ENCODE peak calls at places on chromosome 21, in five cellular contexts. K is left ventricle myocardium inferior, B is Caco-2, V is brain microvascular endothelial cell, X is transverse colon. F is an unnamed sample.

GRCh38 chr21:33403786-33404571 is 766 bp downstream of the IFNGR2 start:
- DNase-seq in B (peak), X (peak), V (peak), K (peak), F (peak)

GRCh38 chr21:44773291-44773932 is 28.2 kb downstream of the UBE2G2 start:
- DNase-seq in K (no peak), X (no peak), V (no peak), B (peak), F (peak)

GRCh38 chr21:32389337-32390015 is 3.3 kb downstream of the URB1 start:
- DNase-seq in B (no peak), V (peak), K (no peak), X (no peak), F (no peak)

GRCh38 chr21:30216041-30216723 is at the start of gene CLDN8:
- DNase-seq in V (no peak), B (peak), K (no peak), X (peak), F (peak)

GRCh38 chr21:37005548-37006242 is 807 bp upstream of the RIPPLY3 start:
- DNase-seq in K (no peak), X (no peak), V (no peak), B (no peak), F (no peak)

GRCh38 chr21:26806734-26807372 is 38.4 kb downstream of the ADAMTS1 start:
- DNase-seq in V (peak), X (no peak), K (no peak), B (no peak), F (no peak)

GRCh38 chr21:34743831-34744230 is 75.0 kb downstream of the CLIC6 start:
- DNase-seq in V (peak), X (peak), B (no peak), K (no peak), F (no peak)

GRCh38 chr21:44946254-44947041 is 6.6 kb downstream of the SLX9 start:
- DNase-seq in B (no peak), K (peak), V (no peak), X (no peak), F (no peak)

GRCh38 chr21:21188513-21189188 is 190.4 kb downstream of the NCAM2 start:
- DNase-seq in B (no peak), V (no peak), K (no peak), X (no peak), F (no peak)

GRCh38 chr21:28884481-28884880 is 108.2 kb downstream of the LTN1 start:
- DNase-seq in X (no peak), B (no peak), K (no peak), V (no peak), F (no peak)

GRCh38 chr21:31459457-31459856 is 115.4 kb upstream of the TIAM1 start:
- DNase-seq in X (no peak), K (no peak), V (no peak), B (peak), F (no peak)

GRCh38 chr21:33901421-33902288 is 13.9 kb downstream of the ATP5PO start:
- DNase-seq in X (no peak), K (no peak), V (peak), B (peak), F (peak)

GRCh38 chr21:39756285-39756684 is 11.3 kb downstream of the IGSF5 start:
- DNase-seq in K (no peak), B (no peak), X (no peak), V (no peak), F (no peak)

GRCh38 chr21:45618846-45619485 is 24.6 kb upstream of the PCBP3 start:
- DNase-seq in K (no peak), X (no peak), B (no peak), V (no peak), F (no peak)

GRCh38 chr21:39630191-39630591 is 17.5 kb downstream of the B3GALT5 start:
- DNase-seq in X (no peak), V (peak), K (no peak), B (no peak), F (no peak)

GRCh38 chr21:45330075-45330781 is 42.5 kb upstream of the POFUT2 start:
- DNase-seq in V (peak), K (peak), B (peak), X (peak), F (peak)

GRCh38 chr21:44874497-44875331 is 1.2 kb upstream of the PTTG1IP start:
- DNase-seq in X (peak), V (no peak), K (peak), B (peak), F (no peak)

GRCh38 chr21:31108969-31109368 is 70.7 kb upstream of the KRTAP19-8 start:
- DNase-seq in B (no peak), X (no peak), V (no peak), K (no peak), F (no peak)

GRCh38 chr21:21860888-21861287 is 862.7 kb downstream of the NCAM2 start:
- DNase-seq in B (no peak), K (no peak), V (no peak), X (no peak), F (no peak)

GRCh38 chr21:36209626-36210171 is 53.1 kb downstream of the DOP1B start:
- DNase-seq in B (peak), X (peak), K (no peak), V (peak), F (peak)

GRCh38 chr21:35303085-35303484 is 254.0 kb upstream of the RUNX1 start:
- DNase-seq in B (no peak), X (no peak), K (no peak), V (peak), F (no peak)

GRCh38 chr21:34795152-34796141 is 126.7 kb downstream of the CLIC6 start:
- DNase-seq in X (peak), V (no peak), B (peak), K (no peak), F (no peak)

GRCh38 chr21:36929622-36930021 is 36.8 kb downstream of the HLCS start:
- DNase-seq in V (no peak), B (no peak), X (no peak), K (no peak), F (no peak)

GRCh38 chr21:25561668-25562641 is 45.3 kb downstream of the MRPL39 start:
- DNase-seq in V (peak), B (peak), X (peak), K (peak), F (no peak)

GRCh38 chr21:25507522-25507921 is 99.8 kb downstream of the MRPL39 start:
- DNase-seq in V (no peak), K (no peak), B (no peak), X (no peak), F (no peak)

GRCh38 chr21:35540950-35541632 is 492.0 kb upstream of the RUNX1 start:
- DNase-seq in X (no peak), B (peak), K (no peak), V (no peak), F (no peak)

GRCh38 chr21:34337741-34338140 is 26.1 kb upstream of the KCNE2 start:
- DNase-seq in K (no peak), V (no peak), B (no peak), X (no peak), F (no peak)

GRCh38 chr21:45364464-45365185 is 40.3 kb upstream of the COL18A1 start:
- DNase-seq in X (no peak), V (peak), K (no peak), B (no peak), F (no peak)

GRCh38 chr21:28538987-28539622 is 453.6 kb downstream of the LTN1 start:
- DNase-seq in V (peak), X (no peak), B (no peak), K (no peak), F (peak)

GRCh38 chr21:27513016-27513415 is 546.1 kb upstream of the ADAMTS5 start:
- DNase-seq in X (no peak), V (peak), K (no peak), B (no peak), F (no peak)

GRCh38 chr21:39971961-39972360 is 104.7 kb downstream of the PCP4 start:
- DNase-seq in B (peak), X (no peak), K (no peak), V (no peak), F (no peak)

GRCh38 chr21:15289246-15289645 is 224.4 kb upstream of the NRIP1 start:
- DNase-seq in B (no peak), K (no peak), X (no peak), V (no peak), F (no peak)

GRCh38 chr21:15028186-15028585 is 36.6 kb downstream of the NRIP1 start:
- DNase-seq in K (no peak), V (no peak), X (no peak), B (no peak), F (no peak)

GRCh38 chr21:37087188-37087587 is 14.1 kb downstream of the TTC3 start:
- DNase-seq in X (no peak), K (no peak), V (peak), B (peak), F (no peak)

GRCh38 chr21:43627527-43627926 is 31.8 kb downstream of the HSF2BP start:
- DNase-seq in K (no peak), B (no peak), V (no peak), X (no peak), F (no peak)

GRCh38 chr21:17414766-17415165 is 98.1 kb upstream of the CXADR start:
- DNase-seq in B (no peak), X (no peak), V (no peak), K (no peak), F (no peak)
- H3K4me3 ChIP-seq in B (no peak), X (no peak), V (no peak), K (no peak), F (no peak)

DNA sequence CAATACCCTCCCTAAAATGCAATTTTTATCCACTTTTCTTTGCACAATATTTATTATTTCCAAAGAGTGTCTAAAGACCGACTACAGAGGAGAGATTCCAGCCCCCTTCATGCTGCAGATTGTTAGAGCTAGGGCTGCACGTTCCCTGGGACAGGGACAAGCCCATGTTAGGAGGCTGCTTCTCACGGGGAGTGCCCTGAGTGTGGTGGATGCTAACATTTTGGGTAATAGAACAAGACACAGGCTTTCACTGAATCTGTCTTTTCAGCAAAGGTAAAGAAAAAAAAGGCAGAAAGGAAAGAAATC is 125.4 kb downstream of the RIPK4 start:
- DNase-seq in K (no peak), V (no peak), B (no peak), X (no peak), F (no peak)
- H3K4me3 ChIP-seq in K (no peak), V (no peak), B (no peak), X (no peak), F (no peak)

GRCh38 chr21:42107177-42107880 is 36.2 kb downstream of the UMODL1 start:
- DNase-seq in B (no peak), K (no peak), V (no peak), X (no peak), F (no peak)

GRCh38 chr21:42107881-42108553 is 36.9 kb downstream of the UMODL1 start:
- DNase-seq in X (peak), K (peak), V (no peak), B (peak), F (peak)

GRCh38 chr21:42105916-42106315 is 34.8 kb downstream of the UMODL1 start:
- DNase-seq in V (no peak), B (no peak), K (no peak), X (no peak), F (no peak)

GRCh38 chr21:42105476-42105875 is 34.4 kb downstream of the UMODL1 start:
- DNase-seq in V (no peak), B (peak), X (no peak), K (no peak), F (no peak)

DNA sequence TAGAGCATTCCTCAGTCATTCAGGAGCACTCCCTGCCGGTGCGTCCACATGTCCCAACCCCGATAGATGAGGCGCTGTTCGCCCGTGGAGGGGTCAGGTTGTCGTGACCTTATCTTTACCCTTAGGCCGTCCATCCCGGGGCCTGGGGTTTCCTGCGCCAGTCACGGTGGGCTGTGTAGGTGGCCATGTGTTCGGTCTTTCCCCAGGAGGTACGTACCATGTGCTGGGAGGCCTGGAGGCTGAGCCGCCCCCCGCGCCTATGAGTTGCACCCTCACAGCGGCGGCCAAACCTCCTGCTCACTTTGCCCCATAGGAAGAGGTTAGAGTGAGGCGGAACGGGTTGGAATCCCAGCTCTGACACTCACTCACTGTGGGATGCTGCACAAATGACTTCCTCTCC is 35.3 kb downstream of the UMODL1 start:
- DNase-seq in K (no peak), X (no peak), V (no peak), B (no peak), F (no peak)
- H3K4me3 ChIP-seq in K (no peak), X (no peak), V (no peak), B (no peak), F (no peak)

GRCh38 chr21:46665566-46665965 is 30.1 kb downstream of the PRMT2 start:
- DNase-seq in X (no peak), B (no peak), K (no peak), V (no peak), F (no peak)

GRCh38 chr21:46664316-46664995 is 29.0 kb downstream of the PRMT2 start:
- DNase-seq in X (no peak), B (no peak), V (no peak), K (no peak), F (no peak)

GRCh38 chr21:46667735-46668380 is 32.4 kb downstream of the PRMT2 start:
- DNase-seq in X (no peak), V (peak), K (no peak), B (peak), F (no peak)

GRCh38 chr21:46667191-46667734 is 31.8 kb downstream of the PRMT2 start:
- DNase-seq in B (peak), V (peak), X (no peak), K (no peak), F (no peak)

DNA sequence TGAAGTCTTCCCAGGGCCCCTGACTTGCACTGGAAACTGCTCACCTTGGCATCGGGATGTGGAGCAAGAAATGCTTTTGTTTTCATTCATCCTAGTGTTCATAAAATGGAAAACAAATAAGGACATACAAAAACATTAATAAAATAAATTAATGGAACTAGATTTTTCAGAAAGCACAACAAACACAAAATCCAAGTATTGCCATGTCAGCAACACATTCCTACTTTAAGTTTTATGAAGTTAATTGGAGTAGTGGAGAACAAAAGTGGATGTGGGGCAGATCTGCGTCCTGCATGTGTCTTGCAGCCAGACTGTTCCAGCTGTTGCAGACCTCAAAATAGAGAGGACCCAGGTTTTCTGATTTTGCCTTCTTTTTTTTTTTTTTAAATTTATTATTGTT is 32.9 kb downstream of the PRMT2 start:
- DNase-seq in X (no peak), K (no peak), B (no peak), V (no peak), F (no peak)
- H3K4me3 ChIP-seq in X (no peak), K (peak), B (peak), V (peak), F (no peak)

GRCh38 chr21:38495242-38495641 is 3.0 kb downstream of the ERG start:
- DNase-seq in X (no peak), B (no peak), V (no peak), K (no peak), F (no peak)
- H3K4me3 ChIP-seq in X (no peak), B (no peak), V (no peak), K (peak), F (no peak)

F was measured in LNCaP clone FGC.